ENCODE peak calls at places on chromosome 4, in seven cellular contexts. Y, S, B, X, L, Z and O are unnamed samples.

GRCh38 chr4:83034630-83035494 is at the start of gene COPS4:
- DNase-seq in S (peak; percentile 97), X (peak; percentile 95), B (peak; percentile 95), Z (peak; percentile 100), L (peak; percentile 76), Y (peak; percentile 91), O (peak; percentile 99)

GRCh38 chr4:101678180-101678579 is 112.3 kb upstream of the BANK1 start:
- DNase-seq in Z (no peak), S (no peak), X (no peak), Y (no peak), L (no peak), B (no peak), O (no peak)

GRCh38 chr4:4985844-4986243 is 33.4 kb downstream of the CYTL1 start:
- DNase-seq in B (no peak), L (no peak), X (no peak), S (peak; percentile 49), Y (no peak), Z (no peak), O (no peak)

GRCh38 chr4:81605278-81605677 is 133.6 kb upstream of the RASGEF1B start:
- DNase-seq in S (no peak), X (no peak), Z (no peak), B (no peak), L (no peak), Y (no peak), O (no peak)

GRCh38 chr4:184433258-184433892 is 41.0 kb downstream of the IRF2 start:
- DNase-seq in Z (no peak), B (no peak), Y (no peak), X (no peak), S (no peak), L (no peak), O (peak; percentile 52)

GRCh38 chr4:98565646-98566403 is 92.6 kb downstream of the TSPAN5 start:
- DNase-seq in L (no peak), Y (no peak), B (no peak), Z (no peak), X (no peak), S (no peak), O (no peak)

GRCh38 chr4:94457692-94458106 is 6.0 kb downstream of the PDLIM5 start:
- DNase-seq in X (no peak), Z (no peak), B (no peak), L (no peak), S (no peak), Y (no peak), O (no peak)

GRCh38 chr4:147651563-147651962 is 32.4 kb downstream of the PRMT9 start:
- DNase-seq in L (no peak), B (no peak), Y (no peak), S (no peak), X (no peak), Z (no peak), O (no peak)

GRCh38 chr4:177427097-177427665 is 15.1 kb downstream of the AGA start:
- DNase-seq in B (no peak), X (no peak), L (no peak), Y (no peak), S (no peak), Z (peak; percentile 9), O (no peak)

GRCh38 chr4:89558147-89558546 is 250.5 kb upstream of the GPRIN3 start:
- DNase-seq in Y (no peak), X (no peak), S (peak; percentile 49), Z (no peak), B (no peak), L (no peak), O (no peak)

GRCh38 chr4:109576462-109576861 is 16.4 kb downstream of the MCUB start:
- DNase-seq in B (no peak), Z (no peak), Y (no peak), S (no peak), L (no peak), X (no peak), O (no peak)

GRCh38 chr4:51885371-51885770 is 42.4 kb downstream of the DCUN1D4 start:
- DNase-seq in S (peak; percentile 58), Z (no peak), L (no peak), B (no peak), Y (no peak), X (no peak), O (no peak)

GRCh38 chr4:148302416-148302815 is 139.8 kb downstream of the NR3C2 start:
- DNase-seq in B (no peak), Z (no peak), Y (no peak), L (no peak), S (no peak), X (no peak), O (no peak)

GRCh38 chr4:1499465-1499864 is 93.2 kb upstream of the NKX1-1 start:
- DNase-seq in S (no peak), Y (no peak), Z (no peak), B (no peak), X (no peak), L (no peak), O (no peak)

GRCh38 chr4:91220315-91220714 is 1083.5 kb upstream of the GRID2 start:
- DNase-seq in X (no peak), B (no peak), Y (no peak), S (no peak), L (no peak), Z (no peak), O (no peak)

GRCh38 chr4:6005175-6005574 is 13.1 kb downstream of the C4orf50 start:
- DNase-seq in Y (no peak), X (no peak), S (no peak), Z (no peak), B (no peak), L (no peak), O (no peak)

GRCh38 chr4:172980178-172980577 is 188.4 kb upstream of the GALNT7 start:
- DNase-seq in S (no peak), X (no peak), Y (no peak), B (no peak), Z (no peak), L (no peak), O (no peak)

GRCh38 chr4:102247041-102247440 is 98.2 kb downstream of the SLC39A8 start:
- DNase-seq in Y (no peak), B (no peak), Z (peak; percentile 18), L (no peak), S (no peak), X (no peak), O (no peak)

GRCh38 chr4:156945532-156945931 is 26.1 kb downstream of the PDGFC start:
- DNase-seq in S (no peak), L (no peak), B (no peak), Z (no peak), Y (no peak), X (no peak), O (no peak)

GRCh38 chr4:164847967-164848649 is 28.9 kb upstream of the APELA start:
- DNase-seq in L (no peak), Z (no peak), X (no peak), S (no peak), Y (no peak), B (no peak), O (no peak)

GRCh38 chr4:176799653-176800052 is 6.9 kb upstream of the VEGFC start:
- DNase-seq in Y (no peak), B (no peak), L (no peak), X (no peak), S (no peak), Z (no peak), O (no peak)